ENCODE peak calls at places on chromosomes 7 and 10, in eight cellular contexts. I, A, H, E, Y, L, J and K are unnamed samples.

GRCh38 chr7:156113733-156114132 is 301.5 kb upstream of the SHH start:
- DNase-seq in A (no peak), H (no peak), E (no peak), J (no peak), L (no peak), I (no peak), Y (no peak), K (no peak)

GRCh38 chr7:29563590-29564454 is at the start of gene PRR15:
- DNase-seq in J (peak), I (peak), E (peak), Y (no peak), H (peak), L (peak), A (peak), K (peak)

GRCh38 chr7:121752706-121753105 is 120.3 kb upstream of the PTPRZ1 start:
- DNase-seq in E (peak), I (no peak), J (no peak), H (no peak), L (no peak), Y (no peak), A (no peak), K (no peak)

GRCh38 chr7:28573751-28574295 is 161.5 kb downstream of the CREB5 start:
- DNase-seq in E (no peak), A (no peak), H (no peak), L (no peak), Y (no peak), J (peak), I (no peak), K (no peak)

GRCh38 chr10:14654821-14655382 is 119.8 kb downstream of the FAM107B start:
- DNase-seq in A (no peak), L (no peak), H (no peak), E (no peak), I (no peak), J (no peak), Y (no peak), K (no peak)

GRCh38 chr10:102407641-102407943 is 11.0 kb downstream of the PSD start:
- DNase-seq in H (no peak), E (no peak), A (no peak), L (no peak), I (no peak), J (no peak), Y (no peak), K (no peak)

GRCh38 chr7:117808273-117808868 is 64.9 kb downstream of the CTTNBP2 start:
- DNase-seq in E (no peak), H (no peak), A (no peak), Y (peak), J (peak), I (no peak), L (peak), K (no peak)

GRCh38 chr7:148806187-148806586 is 77.9 kb downstream of the EZH2 start:
- DNase-seq in J (no peak), L (no peak), E (no peak), H (no peak), A (no peak), Y (no peak), I (no peak), K (no peak)